ENCODE peak calls at places on chromosomes 16 and 17, in six cellular contexts. U is suprapubic skin, F is sigmoid colon, V is adrenal gland, A is A549, Q is heart left ventricle. S is an unnamed sample.

GRCh38 chr17:72053069-72053846 is 67.6 kb upstream of the SOX9 start:
- DNase-seq in A (no peak), F (no peak), Q (peak; percentile 53), U (no peak), V (no peak), S (no peak)

GRCh38 chr17:17783825-17784598 is 52.8 kb downstream of the SREBF1 start:
- DNase-seq in F (no peak), U (no peak), Q (peak; percentile 82), V (peak; percentile 41), A (no peak), S (peak; percentile 60)

GRCh38 chr16:55041540-55042234 is 111.0 kb downstream of the IRX5 start:
- DNase-seq in V (no peak), F (peak; percentile 5), Q (no peak), U (no peak), A (no peak), S (no peak)

GRCh38 chr17:64063766-64064224 is 43.4 kb upstream of the ICAM2 start:
- DNase-seq in A (peak; percentile 68), Q (peak; percentile 80), F (peak; percentile 74), U (no peak), V (peak; percentile 69), S (peak; percentile 57)

GRCh38 chr17:13353590-13353989 is 248.1 kb downstream of the HS3ST3A1 start:
- DNase-seq in U (peak; percentile 80), V (no peak), F (peak; percentile 64), Q (peak; percentile 63), A (no peak), S (no peak)

GRCh38 chr17:6231886-6232767 is 161.9 kb downstream of the WSCD1 start:
- DNase-seq in A (no peak), F (no peak), Q (no peak), U (no peak), V (no peak), S (peak; percentile 61)

GRCh38 chr17:79905832-79906231 is 66.6 kb upstream of the CBX4 start:
- DNase-seq in F (no peak), Q (no peak), U (no peak), V (no peak), A (peak; percentile 75), S (peak; percentile 76)

GRCh38 chr16:89197033-89197632 is 3.2 kb downstream of the SLC22A31 start:
- DNase-seq in U (no peak), A (no peak), F (no peak), Q (peak; percentile 30), V (no peak), S (no peak)

GRCh38 chr16:3580686-3581085 is 3.5 kb upstream of the NLRC3 start:
- DNase-seq in Q (peak; percentile 30), F (no peak), V (no peak), A (no peak), U (no peak), S (peak; percentile 33)

GRCh38 chr17:57532556-57532955 is 212.5 kb downstream of the CCDC182 start:
- DNase-seq in F (no peak), V (no peak), U (no peak), Q (no peak), A (no peak), S (no peak)

GRCh38 chr16:85531516-85531915 is 81.6 kb upstream of the GSE1 start:
- DNase-seq in Q (no peak), F (no peak), A (no peak), V (no peak), U (no peak), S (no peak)

GRCh38 chr17:73359987-73360410 is 48.2 kb upstream of the CDC42EP4 start:
- DNase-seq in F (no peak), A (no peak), V (no peak), U (no peak), Q (no peak), S (no peak)

GRCh38 chr17:54157542-54157941 is 334.8 kb downstream of the KIF2B start:
- DNase-seq in Q (no peak), V (no peak), F (no peak), A (no peak), U (no peak), S (no peak)

GRCh38 chr17:41835800-41836549 is at the start of gene NT5C3B:
- DNase-seq in V (peak; percentile 55), F (peak; percentile 82), A (peak; percentile 60), Q (peak; percentile 83), U (no peak), S (peak; percentile 60)

DNA sequence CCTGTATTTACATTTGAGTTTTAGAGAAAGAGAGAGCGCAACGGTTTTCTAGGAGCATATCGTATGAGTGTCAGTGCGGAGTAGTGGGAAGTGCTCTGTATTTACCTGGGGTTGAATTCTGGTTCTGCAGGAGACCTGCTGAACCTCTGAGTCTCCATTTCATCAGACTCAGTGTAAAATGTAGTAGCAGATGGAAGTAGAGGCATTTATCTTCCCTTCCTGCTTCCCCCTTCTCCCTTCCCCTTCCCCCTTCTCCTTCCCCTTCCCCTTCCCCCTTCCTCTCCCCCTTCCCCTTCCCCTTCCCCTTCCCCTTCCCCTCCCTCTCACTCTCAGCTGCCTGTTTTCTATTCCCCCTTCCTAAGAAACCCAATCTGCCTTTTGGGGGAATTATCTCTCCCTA is 426.9 kb downstream of the NPIPA7 start:
- DNase-seq in A (no peak), Q (no peak), U (no peak), V (no peak), F (no peak), S (no peak)
- TF ChIP-seq POLR2A in A (no peak), Q (no peak), U (no peak), V (no peak), F (no peak), S (no peak)

GRCh38 chr16:22304411-22304810 is 7.2 kb downstream of the POLR3E start:
- DNase-seq in V (no peak), Q (no peak), U (no peak), A (no peak), F (no peak), S (no peak)
- TF ChIP-seq POLR2A in V (no peak), Q (no peak), U (no peak), A (no peak), F (no peak), S (no peak)

DNA sequence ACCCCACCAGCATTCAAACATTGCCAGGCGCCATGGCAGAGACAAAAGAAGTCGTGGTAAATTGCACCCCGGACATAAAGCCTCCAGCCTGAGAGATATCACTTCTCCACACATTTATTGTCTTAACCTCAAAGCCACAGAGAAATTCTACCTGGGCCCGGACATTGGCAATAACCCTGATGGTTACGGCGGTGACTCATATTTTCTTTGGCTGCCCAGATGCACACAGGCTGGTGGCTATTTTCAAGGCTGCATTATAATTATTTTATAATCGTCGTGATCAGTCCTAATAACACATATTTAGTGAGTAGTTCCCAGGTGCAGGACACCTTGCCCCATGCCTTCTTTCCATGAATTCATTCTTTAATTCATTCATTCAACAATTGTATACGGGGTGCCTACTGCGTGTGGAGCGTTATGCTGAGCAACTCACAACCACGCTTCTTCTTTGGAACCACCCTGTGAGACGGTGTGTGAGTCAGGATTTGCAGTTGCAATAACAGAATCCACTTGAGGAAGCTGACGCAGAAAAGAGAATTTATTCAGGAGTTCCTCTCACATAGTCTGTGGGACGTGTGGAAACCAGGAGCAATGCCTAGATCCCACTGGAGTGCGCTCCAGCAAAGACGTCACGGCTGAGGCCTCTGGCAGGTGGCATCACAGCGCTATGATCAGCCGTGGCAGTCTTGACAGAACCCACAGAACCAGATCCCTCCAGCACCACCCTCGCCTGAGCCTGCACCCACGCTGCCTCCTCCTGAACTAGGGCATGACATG is 245.7 kb downstream of the FOXL1 start:
- DNase-seq in A (no peak), U (no peak), V (no peak), F (no peak), Q (no peak), S (peak; percentile 70)
- TF ChIP-seq POLR2A in A (no peak), U (no peak), V (no peak), F (no peak), Q (no peak), S (no peak)

DNA sequence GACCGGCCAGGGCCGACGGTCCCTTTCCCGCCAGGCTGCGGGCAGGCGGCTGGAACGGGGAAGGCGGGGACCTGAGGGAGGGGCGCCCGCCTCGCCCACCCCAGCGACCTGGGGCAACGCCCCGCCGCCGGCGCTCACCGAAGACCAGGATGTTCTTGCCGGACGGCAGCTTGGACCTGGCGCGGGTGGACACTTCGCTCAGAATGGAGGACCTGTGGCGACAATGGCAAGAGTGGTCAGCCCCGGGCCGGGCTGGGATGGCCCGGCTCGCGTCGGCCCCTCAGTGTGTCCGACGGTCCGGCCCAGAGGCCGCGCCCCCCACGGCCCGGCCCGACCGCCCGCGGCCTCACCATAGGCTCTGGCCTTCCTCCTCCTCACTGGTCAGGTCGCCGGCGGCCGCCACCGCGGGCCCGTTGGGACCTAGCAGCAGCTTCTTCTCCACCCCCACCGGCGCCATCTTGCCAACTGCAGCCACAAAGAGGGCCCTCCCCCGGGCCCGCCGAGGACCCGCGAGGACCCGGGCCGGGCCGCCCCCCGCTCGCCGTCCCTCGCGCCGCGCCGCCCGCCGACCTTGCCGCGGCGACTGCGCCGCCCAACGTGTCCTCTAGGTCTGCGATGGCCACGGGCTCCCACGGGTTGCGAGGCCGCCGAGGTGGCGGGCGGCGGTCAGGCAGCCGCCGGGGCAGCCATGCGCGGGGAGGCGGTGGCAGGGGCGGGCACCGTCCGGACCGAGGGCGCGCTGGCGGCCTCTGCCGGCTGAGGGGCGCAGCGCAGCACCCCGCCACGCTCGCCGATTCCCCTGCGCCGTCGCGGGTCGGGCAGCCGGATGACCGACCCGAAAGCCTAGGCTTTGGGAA is at the start of gene DYNC1LI2:
- DNase-seq in F (peak; percentile 88), V (peak; percentile 76), Q (peak; percentile 91), U (peak; percentile 91), A (peak; percentile 73), S (peak; percentile 88)
- TF ChIP-seq POLR2A in F (no peak), V (peak; percentile 32), Q (no peak), U (no peak), A (peak; percentile 55), S (peak; percentile 64)

GRCh38 chr17:29570521-29570920 is 2.0 kb downstream of the TP53I13 start:
- DNase-seq in A (no peak), F (peak; percentile 66), Q (no peak), V (no peak), U (peak; percentile 77), S (no peak)

GRCh38 chr17:29566473-29567361 is at the start of gene ABHD15:
- DNase-seq in U (peak; percentile 83), A (peak; percentile 75), Q (peak; percentile 85), V (peak; percentile 53), F (peak; percentile 87), S (peak; percentile 89)

GRCh38 chr17:29569245-29569950 is 897 bp downstream of the TP53I13 start:
- DNase-seq in U (peak; percentile 76), V (no peak), A (no peak), Q (no peak), F (peak; percentile 59), S (no peak)

GRCh38 chr17:29567362-29568330 is 809 bp upstream of the ABHD15 start:
- DNase-seq in U (peak; percentile 88), V (peak; percentile 70), A (peak; percentile 85), Q (peak; percentile 84), F (peak; percentile 83), S (peak; percentile 90)

GRCh38 chr17:29568331-29569244 is at the start of gene TP53I13:
- DNase-seq in A (peak; percentile 90), F (peak; percentile 93), V (peak; percentile 83), U (peak; percentile 90), Q (peak; percentile 94), S (peak; percentile 96)
- TF ChIP-seq POLR2A in A (peak; percentile 81), F (peak; percentile 78), V (peak; percentile 68), U (no peak), Q (no peak), S (peak; percentile 80)

DNA sequence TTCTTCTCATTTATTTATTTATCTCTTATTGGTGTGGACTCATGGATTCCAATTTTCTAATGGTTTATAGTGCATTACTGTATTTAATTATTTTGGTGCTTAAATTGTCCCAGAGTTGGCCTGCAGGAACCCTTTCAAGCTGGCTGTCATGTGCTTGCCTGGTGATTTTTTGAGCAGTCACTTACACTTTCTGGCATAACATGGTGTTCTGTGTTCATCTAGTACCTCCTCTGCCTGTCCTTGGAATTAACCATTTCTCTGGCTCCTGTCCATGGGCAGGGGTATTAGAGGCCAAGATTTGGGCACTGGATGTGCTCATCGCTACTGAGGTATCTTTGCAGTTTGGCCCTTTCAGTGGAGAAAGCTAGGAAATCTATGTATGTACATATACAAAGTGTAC is 67.0 kb downstream of the CLEC16A start:
- DNase-seq in A (no peak), Q (no peak), F (no peak), U (peak; percentile 45), V (no peak), S (no peak)
- TF ChIP-seq POLR2A in A (no peak), Q (no peak), F (no peak), U (no peak), V (no peak), S (no peak)

S was measured in NB4.